ENCODE peak calls at places on chromosomes 5 and 9, in five cellular contexts. I, H, P, S and Z are unnamed samples.

GRCh38 chr5:133316346-133317343 is 264.8 kb downstream of the HSPA4 start:
- DNase-seq in H (peak), P (peak), I (peak), S (no peak), Z (no peak)

GRCh38 chr5:45696206-45696836 is at the start of gene HCN1:
- DNase-seq in S (peak), I (peak), P (peak), H (peak), Z (peak)

GRCh38 chr5:54296386-54296785 is 14.0 kb downstream of the ARL15 start:
- DNase-seq in P (no peak), S (no peak), I (no peak), H (no peak), Z (no peak)

GRCh38 chr9:134371731-134372130 is 45.5 kb downstream of the RXRA start:
- DNase-seq in I (no peak), P (no peak), S (no peak), H (no peak), Z (no peak)

GRCh38 chr9:128494108-128494742 is 10.3 kb upstream of the GLE1 start:
- DNase-seq in S (no peak), I (no peak), H (no peak), P (no peak), Z (no peak)

GRCh38 chr9:97802276-97802675 is 50.8 kb upstream of the FOXE1 start:
- DNase-seq in S (peak), H (no peak), I (no peak), P (peak), Z (peak)

GRCh38 chr9:125366676-125367075 is 105.0 kb downstream of the GAPVD1 start:
- DNase-seq in S (no peak), H (no peak), I (no peak), P (no peak), Z (no peak)

GRCh38 chr5:73694089-73694488 is 68.1 kb downstream of the ARHGEF28 start:
- DNase-seq in P (no peak), S (no peak), H (no peak), I (no peak), Z (no peak)

GRCh38 chr5:41270423-41271251 is 57.3 kb upstream of the C6 start:
- DNase-seq in P (peak), I (no peak), S (peak), H (peak), Z (peak)

GRCh38 chr9:137492464-137493162 is 33.5 kb upstream of the NSMF start:
- DNase-seq in S (no peak), P (peak), H (no peak), I (peak), Z (no peak)

GRCh38 chr5:172114875-172115422 is 73.1 kb downstream of the STK10 start:
- DNase-seq in P (no peak), I (no peak), S (no peak), H (no peak), Z (no peak)

GRCh38 chr9:89314955-89315354 is 3.3 kb upstream of the SECISBP2 start:
- DNase-seq in H (no peak), S (no peak), I (no peak), P (no peak), Z (no peak)

GRCh38 chr9:2613730-2614271 is 7.8 kb upstream of the VLDLR start:
- DNase-seq in I (no peak), P (peak), H (no peak), S (no peak), Z (no peak)

GRCh38 chr5:171840066-171840465 is 54.4 kb downstream of the SMIM23 start:
- DNase-seq in I (no peak), P (peak), H (no peak), S (no peak), Z (no peak)

GRCh38 chr9:126678989-126679388 is 65.3 kb downstream of the LMX1B start:
- DNase-seq in S (no peak), P (no peak), I (no peak), H (no peak), Z (no peak)

GRCh38 chr9:96218821-96219614 is 83.0 kb downstream of the HSD17B3 start:
- DNase-seq in P (no peak), I (no peak), S (no peak), H (no peak), Z (no peak)

GRCh38 chr5:175693746-175694145 is 35.9 kb downstream of the HRH2 start:
- DNase-seq in S (no peak), P (no peak), I (no peak), H (no peak), Z (no peak)

GRCh38 chr9:7172445-7173115 is 414.8 kb downstream of the KDM4C start:
- DNase-seq in H (no peak), I (no peak), P (no peak), S (peak), Z (no peak)

GRCh38 chr5:95731571-95732554 is 727 bp downstream of the RHOBTB3 start:
- DNase-seq in P (peak), I (no peak), H (peak), S (peak), Z (peak)

GRCh38 chr9:127832248-127832647 is 22.2 kb downstream of the ENG start:
- DNase-seq in I (no peak), S (no peak), H (no peak), P (peak), Z (no peak)

GRCh38 chr5:5050797-5051196 is 89.3 kb upstream of the ADAMTS16 start:
- DNase-seq in I (no peak), H (no peak), P (no peak), S (no peak), Z (no peak)

GRCh38 chr5:72280655-72281069 is 39.4 kb downstream of the MRPS27 start:
- DNase-seq in P (peak), S (peak), H (no peak), I (no peak), Z (peak)

GRCh38 chr9:128902351-128903078 is 18.3 kb upstream of the PHYHD1 start:
- DNase-seq in S (no peak), H (no peak), I (no peak), P (no peak), Z (no peak)

GRCh38 chr9:111599092-111599947 is at the start of gene PTGR1:
- DNase-seq in I (peak), P (peak), H (peak), S (peak), Z (peak)

GRCh38 chr5:177083351-177083750 is 3.4 kb upstream of the FGFR4 start:
- DNase-seq in H (no peak), P (peak), I (no peak), S (no peak), Z (no peak)

GRCh38 chr5:178123987-178124925 is 6.6 kb upstream of the RMND5B start:
- DNase-seq in P (no peak), S (no peak), H (no peak), I (no peak), Z (no peak)

GRCh38 chr9:109487247-109487646 is 10.9 kb downstream of the PTPN3 start:
- DNase-seq in P (peak), H (no peak), I (no peak), S (no peak), Z (no peak)

GRCh38 chr5:127311349-127311748 is 20.8 kb downstream of the MEGF10 start:
- DNase-seq in I (no peak), P (no peak), S (no peak), H (no peak), Z (no peak)

GRCh38 chr5:165161204-165161603 is 1655.8 kb downstream of the MAT2B start:
- DNase-seq in H (no peak), I (no peak), P (peak), S (no peak), Z (no peak)

GRCh38 chr5:132277971-132278964 is 15.9 kb upstream of the SLC22A4 start:
- DNase-seq in H (no peak), P (no peak), S (no peak), I (no peak), Z (no peak)

GRCh38 chr5:111266491-111266890 is 42.3 kb downstream of the CAMK4 start:
- DNase-seq in S (no peak), P (no peak), I (no peak), H (no peak), Z (no peak)

GRCh38 chr5:176384366-176384930 is 4.0 kb downstream of the NOP16 start:
- DNase-seq in S (no peak), P (no peak), H (no peak), I (no peak), Z (no peak)

GRCh38 chr5:151023651-151024050 is 3.3 kb downstream of the GPX3 start:
- DNase-seq in I (no peak), H (no peak), S (no peak), P (no peak), Z (no peak)

GRCh38 chr5:74889523-74890105 is 23.4 kb upstream of the FAM169A start:
- DNase-seq in P (no peak), S (no peak), I (no peak), H (no peak), Z (no peak)

GRCh38 chr5:127040779-127041520 is 10.6 kb upstream of the MARCHF3 start:
- DNase-seq in H (no peak), P (peak), S (peak), I (no peak), Z (no peak)

GRCh38 chr5:176653986-176654385 is 6.7 kb downstream of the TSPAN17 start:
- DNase-seq in I (no peak), P (no peak), S (no peak), H (no peak), Z (no peak)

GRCh38 chr5:10552183-10553143 is 11.4 kb upstream of the ANKRD33B start:
- DNase-seq in S (peak), I (no peak), P (no peak), H (no peak), Z (peak)

GRCh38 chr5:174678107-174678506 is 46.3 kb upstream of the MSX2 start:
- DNase-seq in I (no peak), P (no peak), H (no peak), S (no peak), Z (no peak)

GRCh38 chr5:174680901-174681565 is 43.3 kb upstream of the MSX2 start:
- DNase-seq in H (no peak), S (no peak), P (peak), I (no peak), Z (no peak)

DNA sequence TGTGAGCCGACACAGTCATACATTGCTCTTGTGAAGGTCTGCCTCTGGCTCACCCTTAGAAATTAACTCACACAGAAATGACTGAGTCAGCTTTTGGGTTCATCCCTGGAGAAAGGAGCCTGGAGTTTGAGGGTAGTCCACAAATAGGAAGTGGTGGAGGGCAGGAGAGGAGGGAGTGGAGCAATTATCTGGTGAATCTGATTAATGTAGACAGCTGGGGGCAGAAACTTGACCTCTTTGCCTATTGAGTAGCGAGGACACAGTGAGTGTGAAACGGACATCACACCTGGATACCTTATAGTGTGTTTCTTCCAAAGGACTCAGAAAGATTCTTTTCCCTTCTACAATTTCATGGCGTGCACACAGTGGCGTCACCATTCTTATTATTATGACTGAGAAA is 48.5 kb upstream of the MSX2 start:
- DNase-seq in H (no peak), I (no peak), S (no peak), P (no peak), Z (no peak)
- H2AK5ac ChIP-seq in H (no peak), I (no peak), S (no peak), P (no peak), Z (no peak)

GRCh38 chr9:87722393-87722792 is 3.5 kb upstream of the CTSL start:
- DNase-seq in P (no peak), S (no peak), H (no peak), I (no peak), Z (no peak)
- H3K4me3 ChIP-seq in P (no peak), S (no peak), H (no peak), I (no peak), Z (no peak)

GRCh38 chr9:113393281-113393680 is 7.8 kb downstream of the ALAD start:
- DNase-seq in S (no peak), P (no peak), H (no peak), I (no peak), Z (no peak)

GRCh38 chr9:113399646-113400200 is 1.4 kb downstream of the ALAD start:
- DNase-seq in H (no peak), P (peak), S (no peak), I (no peak), Z (no peak)

GRCh38 chr9:113395000-113395861 is 5.9 kb downstream of the ALAD start:
- DNase-seq in S (no peak), I (no peak), H (no peak), P (no peak), Z (no peak)

GRCh38 chr9:113398796-113399195 is 2.3 kb downstream of the ALAD start:
- DNase-seq in I (no peak), P (no peak), H (no peak), S (no peak), Z (peak)

DNA sequence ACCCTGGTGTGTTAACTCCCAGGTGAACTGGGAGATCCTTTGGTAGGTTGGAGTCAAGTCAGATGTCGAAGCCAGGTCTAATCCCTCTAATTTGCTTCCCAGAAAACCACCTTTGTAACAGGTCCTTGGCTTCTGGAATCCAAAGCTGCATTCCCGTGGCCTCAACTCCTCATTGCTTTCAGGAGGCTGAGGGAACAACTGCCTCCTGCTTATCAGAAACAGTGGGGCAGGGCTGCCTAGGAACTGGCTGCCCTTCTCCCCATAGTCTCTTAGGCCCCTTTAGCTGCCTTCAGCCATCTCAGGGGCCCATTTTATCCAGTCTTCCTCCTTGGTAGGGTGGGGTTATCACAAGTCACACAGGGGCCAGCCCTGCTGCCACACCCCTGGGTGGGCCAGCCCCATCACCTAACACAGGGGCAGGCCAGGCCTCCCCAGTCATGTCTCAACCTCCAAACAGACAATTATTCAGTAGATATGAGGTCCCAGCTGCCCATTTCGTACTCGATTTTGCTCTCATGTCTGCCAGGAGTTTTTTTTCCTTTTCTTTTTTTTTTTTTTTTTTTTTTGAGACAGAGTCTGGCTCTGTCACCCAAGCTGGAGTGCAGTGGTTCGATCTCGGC is 3.9 kb downstream of the ALAD start:
- DNase-seq in S (no peak), H (no peak), P (no peak), I (no peak), Z (no peak)
- H2AK5ac ChIP-seq in S (peak), H (no peak), P (no peak), I (no peak), Z (peak)

DNA sequence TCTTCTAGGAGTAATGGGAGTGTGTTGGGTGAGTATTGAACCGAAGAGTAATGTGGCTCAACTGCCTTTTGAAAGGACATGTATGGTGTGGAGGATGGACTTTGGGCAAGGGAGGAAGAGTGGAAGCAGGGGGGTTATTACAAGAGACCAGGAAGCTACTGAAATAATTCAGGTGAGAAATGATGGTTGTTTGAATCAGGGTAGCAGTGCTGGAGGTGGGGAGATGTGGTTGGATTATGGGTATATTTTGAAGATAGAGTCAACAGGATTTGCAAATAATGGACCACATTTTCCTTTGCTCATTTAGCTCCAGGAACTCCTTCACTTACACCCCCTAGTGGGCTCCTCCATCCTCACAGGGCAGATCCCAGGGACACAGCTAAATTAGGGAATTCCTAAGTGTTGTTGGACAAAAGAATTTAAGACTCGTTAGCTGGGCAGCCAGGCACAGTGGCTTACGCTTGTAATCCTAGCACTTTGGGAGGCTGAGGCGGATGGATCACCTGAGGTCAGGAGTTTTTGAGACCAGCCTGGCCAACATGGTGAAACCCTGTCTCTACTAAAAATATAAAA is 1.2 kb upstream of the SLC4A9 start:
- DNase-seq in P (peak), I (no peak), H (peak), S (peak), Z (peak)
- H3K4me3 ChIP-seq in P (no peak), I (no peak), H (no peak), S (no peak), Z (no peak)

GRCh38 chr5:160166069-160166972 is 47.1 kb upstream of the PWWP2A start:
- DNase-seq in I (no peak), P (peak), H (no peak), S (no peak), Z (peak)
- H2AK5ac ChIP-seq in I (peak), P (no peak), H (no peak), S (peak), Z (peak)